ENCODE peak calls at places on chromosomes 2 and 18, in eight cellular contexts. One of them, this sample, is unnamed. For H3K36me3, the result is how much of the 10 kb centered on the place peaks cover.

GRCh38 chr2:69538872-69539548 is 101.8 kb upstream of the NFU1 start:
- DNase-seq in pancreas: no peak
- DNase-seq in PC-9: peak
- DNase-seq in upper lobe of right lung: no peak
- DNase-seq in cardiac muscle cell: no peak
- DNase-seq in WERI-Rb-1: no peak
- DNase-seq in bronchial epithelial cell: peak
- DNase-seq in MM.1S: no peak
- DNase-seq in this sample: no peak

GRCh38 chr2:30636311-30636710 is 170.9 kb downstream of the CAPN13 start:
- DNase-seq in pancreas: no peak
- DNase-seq in PC-9: no peak
- DNase-seq in upper lobe of right lung: no peak
- DNase-seq in cardiac muscle cell: no peak
- DNase-seq in WERI-Rb-1: no peak
- DNase-seq in bronchial epithelial cell: no peak
- DNase-seq in MM.1S: no peak
- DNase-seq in this sample: no peak

GRCh38 chr2:80737047-80737446 is 432.5 kb upstream of the LRRTM1 start:
- DNase-seq in pancreas: no peak
- DNase-seq in PC-9: no peak
- DNase-seq in upper lobe of right lung: no peak
- DNase-seq in cardiac muscle cell: no peak
- DNase-seq in WERI-Rb-1: no peak
- DNase-seq in bronchial epithelial cell: no peak
- DNase-seq in MM.1S: peak
- DNase-seq in this sample: no peak

GRCh38 chr2:200862532-200863000 is 1.9 kb downstream of the CLK1 start:
- DNase-seq in pancreas: peak
- DNase-seq in PC-9: no peak
- DNase-seq in upper lobe of right lung: no peak
- DNase-seq in cardiac muscle cell: peak
- DNase-seq in WERI-Rb-1: peak
- DNase-seq in bronchial epithelial cell: peak
- DNase-seq in MM.1S: peak
- DNase-seq in this sample: no peak

GRCh38 chr2:24870440-24870839 is 49.6 kb downstream of the ADCY3 start:
- DNase-seq in pancreas: no peak
- DNase-seq in PC-9: no peak
- DNase-seq in upper lobe of right lung: no peak
- DNase-seq in cardiac muscle cell: no peak
- DNase-seq in WERI-Rb-1: no peak
- DNase-seq in bronchial epithelial cell: no peak
- DNase-seq in MM.1S: no peak
- DNase-seq in this sample: no peak

GRCh38 chr2:235432741-235433520 is 60.9 kb upstream of the AGAP1 start:
- DNase-seq in pancreas: no peak
- DNase-seq in PC-9: no peak
- DNase-seq in upper lobe of right lung: no peak
- DNase-seq in cardiac muscle cell: no peak
- DNase-seq in WERI-Rb-1: no peak
- DNase-seq in bronchial epithelial cell: no peak
- DNase-seq in MM.1S: peak
- DNase-seq in this sample: no peak

GRCh38 chr2:197292614-197293013 is 18.0 kb downstream of the ANKRD44 start:
- DNase-seq in pancreas: no peak
- DNase-seq in PC-9: no peak
- DNase-seq in upper lobe of right lung: no peak
- DNase-seq in cardiac muscle cell: no peak
- DNase-seq in WERI-Rb-1: no peak
- DNase-seq in bronchial epithelial cell: no peak
- DNase-seq in MM.1S: peak
- DNase-seq in this sample: no peak

GRCh38 chr18:74733592-74733991 is 135.9 kb downstream of the ZNF407 start:
- DNase-seq in pancreas: no peak
- DNase-seq in PC-9: no peak
- DNase-seq in upper lobe of right lung: no peak
- DNase-seq in cardiac muscle cell: no peak
- DNase-seq in WERI-Rb-1: no peak
- DNase-seq in bronchial epithelial cell: no peak
- DNase-seq in MM.1S: no peak
- DNase-seq in this sample: no peak

GRCh38 chr18:72700961-72701710 is 157.0 kb upstream of the CBLN2 start:
- DNase-seq in pancreas: no peak
- DNase-seq in PC-9: no peak
- DNase-seq in upper lobe of right lung: no peak
- DNase-seq in cardiac muscle cell: peak
- DNase-seq in WERI-Rb-1: no peak
- DNase-seq in bronchial epithelial cell: peak
- DNase-seq in MM.1S: peak
- DNase-seq in this sample: no peak

GRCh38 chr18:49926076-49926745 is 112.9 kb upstream of the ACAA2 start:
- DNase-seq in pancreas: no peak
- DNase-seq in PC-9: no peak
- DNase-seq in upper lobe of right lung: no peak
- DNase-seq in cardiac muscle cell: no peak
- DNase-seq in WERI-Rb-1: no peak
- DNase-seq in bronchial epithelial cell: no peak
- DNase-seq in MM.1S: no peak
- DNase-seq in this sample: no peak

GRCh38 chr18:63299837-63300787 is 19.5 kb downstream of the BCL2 start:
- DNase-seq in pancreas: no peak
- DNase-seq in PC-9: no peak
- DNase-seq in upper lobe of right lung: no peak
- DNase-seq in cardiac muscle cell: no peak
- DNase-seq in WERI-Rb-1: no peak
- DNase-seq in bronchial epithelial cell: no peak
- DNase-seq in MM.1S: no peak
- DNase-seq in this sample: no peak

GRCh38 chr2:202140522-202141292 is 67.7 kb downstream of the KIAA2012 start:
- DNase-seq in pancreas: no peak
- DNase-seq in PC-9: no peak
- DNase-seq in upper lobe of right lung: no peak
- DNase-seq in cardiac muscle cell: no peak
- DNase-seq in WERI-Rb-1: no peak
- DNase-seq in bronchial epithelial cell: no peak
- DNase-seq in MM.1S: no peak
- DNase-seq in this sample: peak

GRCh38 chr2:24840962-24841945 is 48.0 kb downstream of the CENPO start:
- DNase-seq in pancreas: no peak
- DNase-seq in PC-9: no peak
- DNase-seq in upper lobe of right lung: no peak
- DNase-seq in cardiac muscle cell: no peak
- DNase-seq in WERI-Rb-1: no peak
- DNase-seq in bronchial epithelial cell: no peak
- DNase-seq in MM.1S: no peak
- DNase-seq in this sample: no peak

GRCh38 chr2:45006942-45007287 is 2.3 kb downstream of the SIX2 start:
- DNase-seq in pancreas: no peak
- DNase-seq in PC-9: no peak
- DNase-seq in upper lobe of right lung: no peak
- DNase-seq in cardiac muscle cell: no peak
- DNase-seq in WERI-Rb-1: no peak
- DNase-seq in bronchial epithelial cell: no peak
- DNase-seq in MM.1S: no peak
- DNase-seq in this sample: no peak

GRCh38 chr2:45007356-45007755 is 1.9 kb downstream of the SIX2 start:
- DNase-seq in pancreas: no peak
- DNase-seq in PC-9: no peak
- DNase-seq in upper lobe of right lung: no peak
- DNase-seq in cardiac muscle cell: no peak
- DNase-seq in WERI-Rb-1: no peak
- DNase-seq in bronchial epithelial cell: no peak
- DNase-seq in MM.1S: no peak
- DNase-seq in this sample: no peak

GRCh38 chr2:45008296-45009129 is 739 bp downstream of the SIX2 start:
- DNase-seq in pancreas: peak
- DNase-seq in PC-9: peak
- DNase-seq in upper lobe of right lung: peak
- DNase-seq in cardiac muscle cell: peak
- DNase-seq in WERI-Rb-1: no peak
- DNase-seq in bronchial epithelial cell: peak
- DNase-seq in MM.1S: no peak
- DNase-seq in this sample: no peak

GRCh38 chr2:45009303-45009927 is at the start of gene SIX2:
- DNase-seq in pancreas: peak
- DNase-seq in PC-9: peak
- DNase-seq in upper lobe of right lung: peak
- DNase-seq in cardiac muscle cell: peak
- DNase-seq in WERI-Rb-1: peak
- DNase-seq in bronchial epithelial cell: peak
- DNase-seq in MM.1S: peak
- DNase-seq in this sample: peak

DNA sequence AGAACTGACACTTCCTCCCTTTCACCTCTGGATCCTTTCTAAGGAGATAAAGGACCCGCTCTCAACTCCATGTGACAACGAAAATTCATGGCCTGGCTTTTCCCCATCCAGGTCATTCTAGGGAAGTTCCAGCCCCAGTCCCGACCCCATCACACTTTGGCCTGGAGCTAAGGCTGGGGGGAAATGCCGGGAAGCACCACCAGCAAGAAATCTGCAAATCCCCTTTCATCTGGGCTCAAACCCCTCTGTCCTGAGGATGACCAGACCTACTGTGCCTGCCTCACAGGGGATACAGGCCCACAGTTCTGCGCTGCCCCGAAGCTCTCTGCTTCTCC is 1.3 kb downstream of the SIX2 start:
- DNase-seq in pancreas: no peak
- DNase-seq in PC-9: no peak
- DNase-seq in upper lobe of right lung: no peak
- DNase-seq in cardiac muscle cell: no peak
- DNase-seq in WERI-Rb-1: no peak
- DNase-seq in bronchial epithelial cell: no peak
- DNase-seq in MM.1S: no peak
- DNase-seq in this sample: no peak
- H3K4me3 ChIP-seq in pancreas: peak
- H3K4me3 ChIP-seq in PC-9: peak
- H3K4me3 ChIP-seq in upper lobe of right lung: peak
- H3K4me3 ChIP-seq in cardiac muscle cell: no peak
- H3K4me3 ChIP-seq in WERI-Rb-1: no peak
- H3K4me3 ChIP-seq in bronchial epithelial cell: peak
- H3K4me3 ChIP-seq in MM.1S: no peak
- H3K4me3 ChIP-seq in this sample: no peak

GRCh38 chr2:153477096-153477555 is 1.4 kb downstream of the RPRM start:
- DNase-seq in pancreas: no peak
- DNase-seq in PC-9: no peak
- DNase-seq in upper lobe of right lung: no peak
- DNase-seq in cardiac muscle cell: peak
- DNase-seq in WERI-Rb-1: peak
- DNase-seq in bronchial epithelial cell: no peak
- DNase-seq in MM.1S: no peak
- DNase-seq in this sample: no peak
- TF ChIP-seq CTCF in pancreas: no peak
- TF ChIP-seq CTCF in PC-9: no peak
- TF ChIP-seq CTCF in upper lobe of right lung: peak
- TF ChIP-seq CTCF in cardiac muscle cell: no peak
- TF ChIP-seq CTCF in WERI-Rb-1: no peak
- TF ChIP-seq CTCF in bronchial epithelial cell: no peak
- TF ChIP-seq CTCF in MM.1S: no peak
- TF ChIP-seq CTCF in this sample: no peak

GRCh38 chr18:48763714-48764100 is 187.1 kb downstream of the SMAD7 start:
- DNase-seq in pancreas: no peak
- DNase-seq in PC-9: no peak
- DNase-seq in upper lobe of right lung: no peak
- DNase-seq in cardiac muscle cell: no peak
- DNase-seq in WERI-Rb-1: no peak
- DNase-seq in bronchial epithelial cell: no peak
- DNase-seq in MM.1S: no peak
- DNase-seq in this sample: no peak

GRCh38 chr18:48766025-48766424 is 184.7 kb downstream of the SMAD7 start:
- DNase-seq in pancreas: no peak
- DNase-seq in PC-9: no peak
- DNase-seq in upper lobe of right lung: no peak
- DNase-seq in cardiac muscle cell: no peak
- DNase-seq in WERI-Rb-1: no peak
- DNase-seq in bronchial epithelial cell: no peak
- DNase-seq in MM.1S: no peak
- DNase-seq in this sample: no peak

GRCh38 chr18:48766487-48766886 is 184.3 kb downstream of the SMAD7 start:
- DNase-seq in pancreas: no peak
- DNase-seq in PC-9: no peak
- DNase-seq in upper lobe of right lung: no peak
- DNase-seq in cardiac muscle cell: no peak
- DNase-seq in WERI-Rb-1: no peak
- DNase-seq in bronchial epithelial cell: no peak
- DNase-seq in MM.1S: no peak
- DNase-seq in this sample: no peak

GRCh38 chr18:48764452-48764851 is 186.3 kb downstream of the SMAD7 start:
- DNase-seq in pancreas: no peak
- DNase-seq in PC-9: no peak
- DNase-seq in upper lobe of right lung: no peak
- DNase-seq in cardiac muscle cell: no peak
- DNase-seq in WERI-Rb-1: no peak
- DNase-seq in bronchial epithelial cell: no peak
- DNase-seq in MM.1S: no peak
- DNase-seq in this sample: no peak

DNA sequence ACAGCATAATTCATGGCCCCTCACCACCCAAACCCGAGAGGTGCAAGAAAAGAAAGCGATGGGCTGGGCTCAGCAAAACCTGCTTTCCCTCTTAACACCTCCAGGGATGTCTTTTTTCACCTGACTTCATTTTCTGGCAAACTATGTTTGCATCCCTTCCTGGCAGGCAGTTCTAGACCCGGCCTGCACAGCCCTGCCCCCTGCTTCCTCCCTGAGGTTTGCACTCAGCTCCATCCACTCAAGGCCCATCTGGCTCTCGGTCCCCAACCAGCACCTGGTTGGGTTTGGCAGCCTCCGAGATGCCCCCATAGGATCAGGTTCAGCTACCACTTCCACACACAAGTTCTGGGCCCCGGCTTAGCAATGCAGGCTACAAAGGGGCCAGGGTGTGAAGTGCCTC is 185.7 kb downstream of the SMAD7 start:
- DNase-seq in pancreas: no peak
- DNase-seq in PC-9: no peak
- DNase-seq in upper lobe of right lung: no peak
- DNase-seq in cardiac muscle cell: no peak
- DNase-seq in WERI-Rb-1: no peak
- DNase-seq in bronchial epithelial cell: no peak
- DNase-seq in MM.1S: no peak
- DNase-seq in this sample: no peak
- H3K36me3 ChIP-seq in pancreas: under half
- H3K36me3 ChIP-seq in PC-9: under half
- H3K36me3 ChIP-seq in upper lobe of right lung: under half
- H3K36me3 ChIP-seq in cardiac muscle cell: under half
- H3K36me3 ChIP-seq in WERI-Rb-1: under half
- H3K36me3 ChIP-seq in bronchial epithelial cell: under half
- H3K36me3 ChIP-seq in MM.1S: under half
- H3K36me3 ChIP-seq in this sample: under half

DNA sequence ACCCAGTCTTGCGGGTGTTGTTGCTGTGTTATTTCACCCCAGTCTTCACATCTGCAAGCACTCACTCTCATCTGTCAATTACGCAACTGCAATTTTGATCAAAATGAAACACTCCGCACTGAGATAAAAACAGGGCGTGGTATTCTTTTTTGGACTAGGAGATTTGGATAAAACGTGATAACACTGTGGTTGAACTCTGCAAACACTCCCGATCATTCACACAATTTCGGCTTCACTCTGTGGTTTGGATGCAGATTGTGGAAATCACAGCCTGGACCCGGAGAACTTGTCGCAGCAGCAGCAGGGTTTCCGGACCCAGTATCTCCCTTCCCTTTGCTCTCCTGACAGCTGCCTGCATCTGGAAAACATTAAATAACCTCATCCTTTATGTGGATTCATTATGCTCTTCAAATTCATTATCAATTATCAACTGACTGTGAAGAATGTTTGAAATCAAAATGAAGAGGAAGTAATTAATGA is 49.4 kb upstream of the APCDD1 start:
- DNase-seq in pancreas: no peak
- DNase-seq in PC-9: no peak
- DNase-seq in upper lobe of right lung: no peak
- DNase-seq in cardiac muscle cell: no peak
- DNase-seq in WERI-Rb-1: no peak
- DNase-seq in bronchial epithelial cell: no peak
- DNase-seq in MM.1S: no peak
- DNase-seq in this sample: no peak
- H3K4me3 ChIP-seq in pancreas: no peak
- H3K4me3 ChIP-seq in PC-9: no peak
- H3K4me3 ChIP-seq in upper lobe of right lung: no peak
- H3K4me3 ChIP-seq in cardiac muscle cell: no peak
- H3K4me3 ChIP-seq in WERI-Rb-1: no peak
- H3K4me3 ChIP-seq in bronchial epithelial cell: no peak
- H3K4me3 ChIP-seq in MM.1S: no peak
- H3K4me3 ChIP-seq in this sample: no peak

This sample was measured in BJ.